ENCODE peak calls at places on chromosomes 16 and 17, in four cellular contexts. L, R, T and E are unnamed samples.

GRCh38 chr17:80559688-80560290 is 15.2 kb downstream of the RPTOR start:
- DNase-seq in L (no peak), T (no peak), R (no peak), E (no peak)

GRCh38 chr16:29992371-29992967 is 2.9 kb downstream of the HIRIP3 start:
- DNase-seq in T (no peak), R (no peak), L (peak; percentile 23), E (no peak)

GRCh38 chr17:46003907-46004748 is 5.1 kb downstream of the STH start:
- DNase-seq in T (no peak), L (no peak), R (peak; percentile 73), E (no peak)

GRCh38 chr17:5508855-5509254 is 22.5 kb downstream of the MIS12 start:
- DNase-seq in R (no peak), L (no peak), T (no peak), E (peak; percentile 65)

GRCh38 chr16:52068447-52069074 is 478.4 kb downstream of the TOX3 start:
- DNase-seq in L (no peak), T (no peak), R (no peak), E (peak; percentile 57)

GRCh38 chr17:62668091-62668804 is 40.8 kb downstream of the MRC2 start:
- DNase-seq in R (peak; percentile 37), T (no peak), L (no peak), E (peak; percentile 98)

GRCh38 chr16:74730049-74730683 is 29.5 kb upstream of the MLKL start:
- DNase-seq in T (no peak), R (no peak), L (peak; percentile 88), E (peak; percentile 79)

GRCh38 chr17:79776378-79777165 is 1.4 kb upstream of the CBX2 start:
- DNase-seq in T (no peak), L (no peak), R (no peak), E (no peak)

GRCh38 chr17:56292628-56293027 is 139.4 kb downstream of the ANKFN1 start:
- DNase-seq in L (no peak), R (no peak), T (no peak), E (no peak)

GRCh38 chr17:40953876-40954275 is 12.9 kb downstream of the KRT39 start:
- DNase-seq in T (no peak), L (peak; percentile 98), R (no peak), E (peak; percentile 99)

GRCh38 chr17:45127583-45128300 is 4.6 kb downstream of the PLCD3 start:
- DNase-seq in L (no peak), R (peak; percentile 90), T (no peak), E (peak; percentile 62)

GRCh38 chr16:46885960-46886763 is 2.0 kb downstream of the GPT2 start:
- DNase-seq in T (no peak), R (no peak), L (no peak), E (peak; percentile 82)

GRCh38 chr17:48259710-48260291 is 152.2 kb downstream of the SNX11 start:
- DNase-seq in R (no peak), L (peak; percentile 55), T (no peak), E (peak; percentile 56)

GRCh38 chr16:57299009-57299718 is 14.7 kb upstream of the PLLP start:
- DNase-seq in R (peak; percentile 80), L (no peak), T (no peak), E (peak; percentile 75)

GRCh38 chr17:10629706-10630105 is 27.4 kb downstream of the MYH3 start:
- DNase-seq in T (no peak), L (no peak), R (no peak), E (no peak)

GRCh38 chr17:66950886-66951604 is 13.5 kb upstream of the CACNG4 start:
- DNase-seq in T (no peak), R (no peak), L (no peak), E (peak; percentile 44)

GRCh38 chr17:32567511-32567910 is 80.7 kb downstream of the CDK5R1 start:
- DNase-seq in L (no peak), R (no peak), T (no peak), E (peak; percentile 46)

GRCh38 chr16:16021988-16022682 is 72.7 kb downstream of the ABCC1 start:
- DNase-seq in L (peak; percentile 96), T (peak; percentile 90), R (peak; percentile 99), E (peak; percentile 93)

GRCh38 chr16:25030420-25031131 is 15.4 kb upstream of the ARHGAP17 start:
- DNase-seq in R (no peak), L (no peak), T (no peak), E (no peak)

GRCh38 chr16:25228372-25228771 is 11.6 kb downstream of the AQP8 start:
- DNase-seq in R (no peak), L (no peak), T (no peak), E (no peak)

GRCh38 chr16:87007907-87008306 is 309.3 kb downstream of the C16orf95 start:
- DNase-seq in R (peak; percentile 25), L (no peak), T (no peak), E (no peak)

GRCh38 chr16:68003031-68003430 is 3.7 kb upstream of the DPEP2 start:
- DNase-seq in R (no peak), T (no peak), L (no peak), E (no peak)

GRCh38 chr16:15592324-15592723 is 50.6 kb downstream of the MARF1 start:
- DNase-seq in R (no peak), T (no peak), L (no peak), E (peak; percentile 76)

GRCh38 chr17:34578016-34578415 is 1.4 kb upstream of the TMEM132E start:
- DNase-seq in L (no peak), R (no peak), T (no peak), E (no peak)

GRCh38 chr17:36546418-36547093 is 1.8 kb downstream of the GGNBP2 start:
- DNase-seq in R (no peak), L (no peak), T (no peak), E (no peak)

GRCh38 chr17:60231234-60231633 is 81.5 kb downstream of the CA4 start:
- DNase-seq in L (no peak), R (no peak), T (no peak), E (peak; percentile 38)

GRCh38 chr17:13601776-13602551 is at the start of gene HS3ST3A1:
- DNase-seq in R (no peak), L (no peak), T (peak; percentile 67), E (no peak)

GRCh38 chr17:59840329-59840907 is 52.3 kb downstream of the TUBD1 start:
- DNase-seq in T (no peak), L (peak; percentile 41), R (no peak), E (peak; percentile 44)

GRCh38 chr17:28379814-28380571 is 8.5 kb downstream of the SARM1 start:
- DNase-seq in L (peak; percentile 97), R (no peak), T (no peak), E (peak; percentile 100)

GRCh38 chr16:58219432-58219831 is 21.5 kb upstream of the CSNK2A2 start:
- DNase-seq in L (no peak), R (no peak), T (no peak), E (no peak)

GRCh38 chr16:89360760-89361435 is 129.5 kb downstream of the ANKRD11 start:
- DNase-seq in R (no peak), T (no peak), L (no peak), E (no peak)

DNA sequence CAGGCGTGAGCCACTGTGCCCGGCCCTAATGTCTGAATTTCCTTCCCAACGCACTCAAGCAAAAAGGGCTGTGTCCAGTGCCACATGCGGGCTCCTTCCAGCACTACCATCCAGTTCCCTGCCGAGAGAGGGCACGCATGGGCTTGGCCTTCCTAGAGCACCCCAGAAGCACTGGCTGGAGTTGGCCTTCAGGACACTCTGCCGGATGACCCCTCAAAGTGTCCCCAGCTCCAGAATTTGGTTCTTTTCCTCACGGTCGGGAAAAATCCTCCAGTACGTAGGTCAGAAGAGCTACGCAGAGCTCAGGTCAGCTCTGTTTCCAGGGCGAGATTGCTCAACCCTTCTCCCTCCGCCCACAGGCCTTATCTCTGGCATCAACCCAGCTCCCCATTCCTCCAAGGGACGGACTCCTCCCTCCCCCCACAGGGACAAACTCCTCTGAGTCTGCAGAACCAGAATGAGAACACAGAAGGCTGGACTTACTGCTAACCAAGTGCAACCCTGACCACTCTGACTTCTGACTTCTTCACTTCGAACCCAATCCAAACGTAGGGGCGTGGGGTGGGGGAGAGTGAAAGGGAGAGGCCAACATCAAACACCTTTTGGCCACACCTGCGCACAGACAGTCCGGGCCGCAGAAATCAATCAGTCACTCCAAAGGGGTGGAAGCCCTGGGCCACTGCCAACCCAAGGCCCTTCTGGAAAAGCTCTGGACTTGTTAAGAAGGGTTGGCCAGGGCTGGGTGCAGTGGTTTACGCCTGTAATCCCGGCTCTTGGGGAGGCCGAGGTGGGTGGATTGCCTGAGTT is 3.6 kb downstream of the CDC42EP4 start:
- DNase-seq in R (peak; percentile 95), L (peak; percentile 98), T (no peak), E (peak; percentile 54)
- H3K4me3 ChIP-seq in R (peak overlapping the region; percentile 94), L (peak overlapping the region; percentile 93), T (peak overlapping the region; percentile 92), E (peak overlapping the region; percentile 14)

DNA sequence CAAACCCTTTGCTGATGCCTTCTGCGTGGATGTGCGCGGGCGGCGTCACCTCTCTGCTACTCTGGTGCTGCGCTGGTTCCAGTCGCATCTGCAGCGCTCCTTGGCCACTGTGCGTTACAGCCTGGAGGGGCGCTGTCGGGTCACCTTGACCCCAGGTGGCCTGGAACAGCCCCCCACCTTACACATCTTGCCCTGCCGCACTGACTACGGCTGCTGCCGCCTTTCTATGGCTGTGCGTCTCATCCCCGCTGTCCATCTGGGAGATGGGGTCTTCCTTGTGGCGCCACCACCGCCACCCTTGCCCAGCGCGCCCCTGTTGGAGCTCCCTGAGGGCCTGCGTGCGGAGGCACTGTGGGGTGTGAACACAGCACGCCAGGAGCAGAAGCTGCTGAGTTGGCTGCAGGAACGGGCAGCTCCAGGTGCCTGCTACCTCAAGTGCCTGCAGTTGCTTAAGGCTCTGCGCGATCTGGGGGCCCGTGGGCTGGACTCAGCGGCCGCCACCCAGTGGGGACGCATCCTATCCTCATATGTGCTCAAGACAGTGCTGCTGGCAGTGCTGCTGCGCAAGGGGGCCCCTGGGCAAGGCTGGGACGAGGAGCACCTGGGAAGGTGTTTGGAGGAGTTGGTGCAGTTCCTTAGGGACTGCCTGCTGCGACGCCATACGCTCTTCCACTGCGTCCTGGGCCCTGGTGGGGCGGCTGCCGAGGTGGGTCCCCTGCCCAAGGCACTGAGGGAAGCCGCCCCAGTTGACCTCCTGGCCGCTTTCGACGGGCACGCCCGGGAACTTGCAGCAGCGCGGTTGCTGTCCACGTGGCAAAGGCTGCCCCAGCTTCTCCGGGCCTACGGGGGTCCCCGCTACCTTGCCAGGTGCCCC is 1.6 kb downstream of the ITPRIPL2 start:
- DNase-seq in R (peak; percentile 64), T (no peak), L (peak; percentile 63), E (no peak)
- TF ChIP-seq CTCF in R (no peak), T (peak; percentile 34), L (peak; percentile 80), E (no peak)

GRCh38 chr16:83952940-83953795 is at the start of gene OSGIN1:
- DNase-seq in R (peak; percentile 98), L (peak; percentile 82), T (peak; percentile 76), E (peak; percentile 95)
- H3K4me3 ChIP-seq in R (peak within 1 kb of the TSS; percentile 62), L (peak within 1 kb of the TSS; percentile 87), T (peak within 1 kb of the TSS; percentile 51), E (peak within 1 kb of the TSS; percentile 60)

DNA sequence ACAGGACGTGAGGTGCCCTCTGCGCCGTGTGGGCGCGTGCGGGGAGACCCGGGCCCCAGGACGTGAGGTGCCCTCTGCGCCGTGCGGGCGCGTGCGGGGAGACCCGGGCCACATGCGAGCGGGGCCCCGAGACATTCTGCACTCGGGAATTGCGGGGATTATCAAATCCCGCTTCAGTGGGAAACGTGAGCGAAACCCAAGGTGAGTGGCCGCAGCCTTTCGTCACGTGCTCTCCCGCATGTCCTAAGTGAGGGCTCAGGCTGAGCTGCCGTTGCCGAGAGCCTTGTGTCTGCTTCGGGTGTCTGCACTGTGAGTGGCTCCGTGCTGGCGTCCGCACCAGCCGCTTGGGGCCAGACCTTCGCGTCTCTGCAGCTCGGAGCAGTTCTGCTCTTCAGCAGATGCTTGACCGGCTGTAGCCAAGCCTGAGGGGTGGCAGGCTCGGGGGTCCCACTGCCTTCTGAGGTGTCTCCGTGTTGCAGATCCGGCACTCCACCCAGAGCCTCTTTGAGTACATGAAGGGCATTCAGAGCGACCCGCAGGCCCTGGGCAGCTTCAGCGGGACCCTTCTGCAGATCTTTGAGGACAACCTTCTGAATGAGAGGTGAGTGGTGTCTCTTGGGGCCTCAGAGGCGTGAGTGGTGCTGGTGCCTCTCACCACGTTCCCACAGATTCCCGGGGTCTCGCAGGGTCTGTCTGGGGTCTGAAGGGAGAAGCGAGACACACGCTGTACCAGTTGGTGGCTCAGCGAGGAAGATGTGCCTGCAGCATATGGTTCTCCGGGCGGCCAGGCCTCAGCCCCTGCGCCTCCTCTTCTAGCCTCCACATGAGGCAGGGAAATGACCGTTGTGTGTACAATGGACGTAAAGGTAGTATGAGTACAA is 90.5 kb upstream of the ZNF750 start:
- DNase-seq in R (peak; percentile 59), T (no peak), L (no peak), E (no peak)
- TF ChIP-seq CTCF in R (no peak), T (no peak), L (no peak), E (no peak)